ENCODE peak calls at places on chromosomes 16 and 17, in eight cellular contexts. X is aorta, T is RPMI7951, V is AG09309, J is transverse colon, U is GM23248, O is neural crest cell, Y is EH. R is an unnamed sample.

GRCh38 chr17:75313941-75314550 is 24.8 kb upstream of the SLC25A19 start:
- DNase-seq in O (no peak), X (peak), T (no peak), Y (peak), U (peak), J (peak), V (no peak), R (peak)

GRCh38 chr17:38914741-38915638 is 10.4 kb upstream of the LASP1NB start:
- DNase-seq in Y (no peak), O (no peak), V (no peak), T (no peak), X (peak), U (no peak), J (no peak), R (no peak)

GRCh38 chr17:4535667-4536258 is 19.4 kb downstream of the MYBBP1A start:
- DNase-seq in Y (no peak), U (no peak), V (no peak), J (no peak), T (no peak), X (no peak), O (no peak), R (no peak)

GRCh38 chr16:4767872-4768548 is 1.0 kb upstream of the ZNF500 start:
- DNase-seq in V (no peak), T (peak), J (peak), U (peak), Y (peak), X (peak), O (no peak), R (peak)

GRCh38 chr17:1532836-1533602 is 16.6 kb upstream of the INPP5K start:
- DNase-seq in Y (peak), U (peak), V (no peak), J (no peak), O (peak), X (no peak), T (no peak), R (no peak)

GRCh38 chr17:9211133-9211765 is 189.9 kb downstream of the NTN1 start:
- DNase-seq in V (no peak), O (no peak), X (no peak), U (no peak), J (no peak), T (peak), Y (no peak), R (no peak)

GRCh38 chr16:68235882-68236803 is at the start of gene ESRP2:
- DNase-seq in T (no peak), O (no peak), V (no peak), Y (no peak), X (peak), U (peak), J (peak), R (no peak)

GRCh38 chr17:81821603-81822311 is 11.3 kb downstream of the MCRIP1 start:
- DNase-seq in J (peak), Y (peak), O (peak), X (peak), U (peak), V (no peak), T (peak), R (peak)

GRCh38 chr17:13306310-13306962 is 288.6 kb upstream of the ELAC2 start:
- DNase-seq in X (no peak), T (peak), O (peak), V (peak), J (no peak), U (peak), Y (peak), R (peak)

GRCh38 chr16:83031524-83031923 is 404.8 kb downstream of the CDH13 start:
- DNase-seq in U (peak), V (no peak), X (no peak), Y (peak), O (no peak), J (no peak), T (peak), R (no peak)

GRCh38 chr16:27678955-27679354 is 129.0 kb downstream of the KATNIP start:
- DNase-seq in O (no peak), U (no peak), X (no peak), T (no peak), J (no peak), Y (peak), V (peak), R (no peak)

GRCh38 chr17:72237223-72237622 is 116.4 kb downstream of the SOX9 start:
- DNase-seq in V (no peak), T (no peak), Y (no peak), J (no peak), O (no peak), U (no peak), X (no peak), R (no peak)

GRCh38 chr17:83067718-83068261 is 11.6 kb upstream of the METRNL start:
- DNase-seq in Y (peak), J (no peak), V (no peak), O (no peak), X (peak), T (peak), U (peak), R (no peak)

GRCh38 chr17:41678907-41679739 is 9.6 kb upstream of the EIF1 start:
- DNase-seq in V (no peak), U (peak), Y (peak), T (peak), X (no peak), J (no peak), O (no peak), R (peak)

GRCh38 chr16:77662241-77662640 is 60.1 kb upstream of the NUDT7 start:
- DNase-seq in V (no peak), J (no peak), O (no peak), T (no peak), X (no peak), Y (no peak), U (no peak), R (no peak)

GRCh38 chr16:376817-377418 is 4.9 kb downstream of the PGAP6 start:
- DNase-seq in T (no peak), U (no peak), X (no peak), J (no peak), V (no peak), O (no peak), Y (no peak), R (no peak)

GRCh38 chr16:50697881-50698767 is 4.7 kb downstream of the NOD2 start:
- DNase-seq in X (peak), Y (peak), O (no peak), U (peak), J (peak), T (peak), V (no peak), R (peak)

GRCh38 chr17:6597727-6598126 is 41.4 kb upstream of the PITPNM3 start:
- DNase-seq in T (no peak), J (no peak), O (no peak), U (no peak), X (no peak), Y (no peak), V (no peak), R (no peak)

GRCh38 chr16:89426736-89427525 is 63.4 kb downstream of the ANKRD11 start:
- DNase-seq in J (no peak), U (peak), T (peak), X (no peak), Y (peak), O (no peak), V (no peak), R (no peak)

GRCh38 chr17:50270430-50271172 is 3.7 kb upstream of the TMEM92 start:
- DNase-seq in X (peak), O (peak), V (no peak), T (peak), Y (peak), J (peak), U (peak), R (peak)

GRCh38 chr17:39618252-39618913 is 8.4 kb upstream of the PPP1R1B start:
- DNase-seq in V (no peak), Y (no peak), X (no peak), O (no peak), U (peak), J (peak), T (peak), R (peak)